ENCODE peak calls at places on chromosome 1, in eight cellular contexts. One of them, this sample, is unnamed.

GRCh38 chr1:26072305-26072704 is 4.9 kb upstream of the TRIM63 start:
- DNase-seq in PC-3: no peak
- DNase-seq in mesendoderm: no peak
- DNase-seq in pancreas: peak; percentile 88
- DNase-seq in aorta: no peak
- DNase-seq in heart left ventricle: peak; percentile 67
- DNase-seq in MM.1S: no peak
- DNase-seq in mammary epithelial cell: no peak
- DNase-seq in this sample: no peak

GRCh38 chr1:5684791-5685190 is 307.4 kb downstream of the NPHP4 start:
- DNase-seq in heart left ventricle: no peak
- DNase-seq in aorta: peak; percentile 56
- DNase-seq in PC-3: no peak
- DNase-seq in mesendoderm: no peak
- DNase-seq in mammary epithelial cell: no peak
- DNase-seq in pancreas: no peak
- DNase-seq in MM.1S: no peak
- DNase-seq in this sample: no peak

GRCh38 chr1:247487057-247487456 is 29.2 kb upstream of the OR2B11 start:
- DNase-seq in heart left ventricle: no peak
- DNase-seq in mesendoderm: peak; percentile 72
- DNase-seq in MM.1S: peak; percentile 69
- DNase-seq in pancreas: no peak
- DNase-seq in aorta: no peak
- DNase-seq in mammary epithelial cell: peak; percentile 35
- DNase-seq in PC-3: peak; percentile 91
- DNase-seq in this sample: peak; percentile 63

GRCh38 chr1:99544328-99544727 is 101.6 kb upstream of the PALMD start:
- DNase-seq in mesendoderm: no peak
- DNase-seq in mammary epithelial cell: peak; percentile 92
- DNase-seq in heart left ventricle: no peak
- DNase-seq in PC-3: peak; percentile 72
- DNase-seq in aorta: no peak
- DNase-seq in pancreas: no peak
- DNase-seq in MM.1S: no peak
- DNase-seq in this sample: no peak

GRCh38 chr1:222114536-222115156 is 372.8 kb upstream of the DUSP10 start:
- DNase-seq in heart left ventricle: no peak
- DNase-seq in PC-3: peak; percentile 52
- DNase-seq in mammary epithelial cell: no peak
- DNase-seq in mesendoderm: no peak
- DNase-seq in aorta: no peak
- DNase-seq in pancreas: no peak
- DNase-seq in MM.1S: no peak
- DNase-seq in this sample: no peak

GRCh38 chr1:40315239-40315794 is 1.8 kb downstream of the COL9A2 start:
- DNase-seq in MM.1S: peak; percentile 89
- DNase-seq in aorta: peak; percentile 95
- DNase-seq in mesendoderm: peak; percentile 95
- DNase-seq in heart left ventricle: peak; percentile 80
- DNase-seq in mammary epithelial cell: peak; percentile 80
- DNase-seq in pancreas: peak; percentile 65
- DNase-seq in PC-3: peak; percentile 68
- DNase-seq in this sample: peak; percentile 83

GRCh38 chr1:224450956-224451350 is 16.4 kb upstream of the WDR26 start:
- DNase-seq in MM.1S: no peak
- DNase-seq in pancreas: no peak
- DNase-seq in mammary epithelial cell: peak; percentile 86
- DNase-seq in mesendoderm: no peak
- DNase-seq in heart left ventricle: no peak
- DNase-seq in aorta: no peak
- DNase-seq in PC-3: peak; percentile 26
- DNase-seq in this sample: no peak

GRCh38 chr1:206784471-206784903 is 12.2 kb upstream of the IL10 start:
- DNase-seq in heart left ventricle: no peak
- DNase-seq in PC-3: no peak
- DNase-seq in aorta: no peak
- DNase-seq in mesendoderm: no peak
- DNase-seq in mammary epithelial cell: no peak
- DNase-seq in pancreas: no peak
- DNase-seq in MM.1S: peak; percentile 97
- DNase-seq in this sample: no peak

GRCh38 chr1:94892604-94893280 is 34.2 kb downstream of the CNN3 start:
- DNase-seq in mammary epithelial cell: no peak
- DNase-seq in PC-3: no peak
- DNase-seq in MM.1S: no peak
- DNase-seq in mesendoderm: no peak
- DNase-seq in aorta: no peak
- DNase-seq in heart left ventricle: no peak
- DNase-seq in pancreas: no peak
- DNase-seq in this sample: no peak

GRCh38 chr1:243413431-243414151 is 157.8 kb downstream of the SDCCAG8 start:
- DNase-seq in aorta: no peak
- DNase-seq in mammary epithelial cell: no peak
- DNase-seq in mesendoderm: peak; percentile 41
- DNase-seq in heart left ventricle: no peak
- DNase-seq in MM.1S: peak; percentile 17
- DNase-seq in pancreas: no peak
- DNase-seq in PC-3: no peak
- DNase-seq in this sample: no peak

GRCh38 chr1:159916240-159917051 is 8.9 kb downstream of the TAGLN2 start:
- DNase-seq in mesendoderm: peak; percentile 100
- DNase-seq in mammary epithelial cell: peak; percentile 43
- DNase-seq in heart left ventricle: no peak
- DNase-seq in aorta: peak; percentile 71
- DNase-seq in pancreas: peak; percentile 52
- DNase-seq in MM.1S: no peak
- DNase-seq in PC-3: peak; percentile 97
- DNase-seq in this sample: no peak

GRCh38 chr1:13513885-13514546 is at the start of gene LRRC38:
- DNase-seq in MM.1S: peak; percentile 56
- DNase-seq in PC-3: peak; percentile 18
- DNase-seq in heart left ventricle: no peak
- DNase-seq in pancreas: no peak
- DNase-seq in mesendoderm: peak; percentile 56
- DNase-seq in mammary epithelial cell: no peak
- DNase-seq in aorta: no peak
- DNase-seq in this sample: no peak

GRCh38 chr1:230787471-230787870 is 40.3 kb downstream of the CAPN9 start:
- DNase-seq in mesendoderm: no peak
- DNase-seq in pancreas: no peak
- DNase-seq in mammary epithelial cell: no peak
- DNase-seq in MM.1S: no peak
- DNase-seq in heart left ventricle: no peak
- DNase-seq in aorta: no peak
- DNase-seq in PC-3: no peak
- DNase-seq in this sample: no peak

GRCh38 chr1:230792691-230793462 is 45.7 kb downstream of the CAPN9 start:
- DNase-seq in heart left ventricle: no peak
- DNase-seq in MM.1S: no peak
- DNase-seq in PC-3: peak; percentile 50
- DNase-seq in mesendoderm: peak; percentile 13
- DNase-seq in mammary epithelial cell: no peak
- DNase-seq in pancreas: no peak
- DNase-seq in aorta: no peak
- DNase-seq in this sample: no peak

GRCh38 chr1:230788561-230789275 is 41.5 kb downstream of the CAPN9 start:
- DNase-seq in mesendoderm: no peak
- DNase-seq in mammary epithelial cell: no peak
- DNase-seq in pancreas: no peak
- DNase-seq in aorta: no peak
- DNase-seq in heart left ventricle: no peak
- DNase-seq in MM.1S: no peak
- DNase-seq in PC-3: no peak
- DNase-seq in this sample: no peak

GRCh38 chr1:230791986-230792564 is 44.9 kb downstream of the CAPN9 start:
- DNase-seq in PC-3: no peak
- DNase-seq in pancreas: no peak
- DNase-seq in aorta: no peak
- DNase-seq in mesendoderm: no peak
- DNase-seq in mammary epithelial cell: no peak
- DNase-seq in heart left ventricle: no peak
- DNase-seq in MM.1S: no peak
- DNase-seq in this sample: no peak

DNA sequence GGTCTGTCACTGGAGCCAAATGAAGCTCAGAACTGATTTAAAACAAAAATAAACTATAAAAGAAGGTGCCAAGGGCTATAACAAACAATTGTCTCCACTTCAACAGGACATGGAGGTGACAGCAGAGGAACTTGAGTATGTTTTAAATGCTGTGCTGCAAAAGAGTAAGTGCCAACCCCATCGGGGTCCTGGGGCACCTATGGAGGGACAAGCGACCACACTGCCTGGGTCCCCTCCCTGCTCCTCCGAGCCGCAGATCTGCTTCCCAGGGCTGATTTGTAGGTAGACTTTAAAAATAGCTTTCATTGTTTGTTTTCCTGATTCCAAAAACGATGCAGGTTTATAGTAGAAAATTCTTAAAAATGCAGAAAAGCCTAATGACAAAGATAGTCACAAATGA is 42.8 kb downstream of the CAPN9 start:
- DNase-seq in aorta: no peak
- DNase-seq in mammary epithelial cell: no peak
- DNase-seq in MM.1S: no peak
- DNase-seq in heart left ventricle: no peak
- DNase-seq in PC-3: no peak
- DNase-seq in pancreas: no peak
- DNase-seq in mesendoderm: no peak
- DNase-seq in this sample: no peak
- H3K27me3 ChIP-seq in aorta: no peaks in the 10 kb centered on the region
- H3K27me3 ChIP-seq in mammary epithelial cell: no peaks in the 10 kb centered on the region
- H3K27me3 ChIP-seq in MM.1S: no peaks in the 10 kb centered on the region
- H3K27me3 ChIP-seq in heart left ventricle: no peaks in the 10 kb centered on the region
- H3K27me3 ChIP-seq in PC-3: peaks cover 28% of the 10 kb centered on the region
- H3K27me3 ChIP-seq in pancreas: no peaks in the 10 kb centered on the region
- H3K27me3 ChIP-seq in mesendoderm: peaks cover 2% of the 10 kb centered on the region
- H3K27me3 ChIP-seq in this sample: no peaks in the 10 kb centered on the region

DNA sequence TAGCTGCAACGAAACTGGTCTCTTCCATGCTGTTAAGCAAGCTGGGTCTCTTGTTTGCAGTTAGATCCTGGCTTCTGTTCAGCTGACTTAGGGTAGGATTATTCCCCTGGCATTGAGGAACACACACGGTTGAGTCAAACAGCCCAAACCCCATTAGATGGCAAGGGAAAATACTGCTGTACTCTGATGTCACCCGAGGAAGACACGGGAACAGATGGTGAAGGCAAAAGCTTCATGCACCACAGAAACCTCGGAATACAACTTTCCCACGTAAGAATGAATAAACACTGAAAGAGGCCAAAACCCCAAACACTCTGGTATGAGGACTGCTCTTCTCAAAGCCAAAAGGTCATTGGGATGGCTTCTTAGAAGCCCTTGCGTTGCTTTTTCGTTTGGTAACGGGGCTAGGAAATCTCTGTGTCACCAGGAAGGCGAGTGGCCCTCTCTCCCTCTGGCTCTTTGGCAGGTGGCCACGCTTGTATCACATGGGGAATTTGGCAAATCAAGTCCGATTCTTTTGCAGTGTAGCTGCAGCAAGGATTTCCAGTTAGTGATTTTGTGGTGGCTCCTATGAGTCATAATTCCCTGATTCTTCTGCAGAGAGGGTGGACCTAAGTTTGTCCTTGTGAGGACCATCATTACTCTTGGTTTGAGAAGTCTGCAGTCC is 16.7 kb upstream of the LYST start:
- DNase-seq in PC-3: peak; percentile 88
- DNase-seq in heart left ventricle: peak; percentile 87
- DNase-seq in mesendoderm: no peak
- DNase-seq in pancreas: peak; percentile 72
- DNase-seq in MM.1S: no peak
- DNase-seq in mammary epithelial cell: peak; percentile 83
- DNase-seq in aorta: peak; percentile 95
- DNase-seq in this sample: peak; percentile 47
- H3K4me3 ChIP-seq in PC-3: peak overlapping the region; percentile 4
- H3K4me3 ChIP-seq in heart left ventricle: peak overlapping the region; percentile 36
- H3K4me3 ChIP-seq in mesendoderm: no peak overlapping the region
- H3K4me3 ChIP-seq in pancreas: no peak overlapping the region
- H3K4me3 ChIP-seq in MM.1S: no peak overlapping the region
- H3K4me3 ChIP-seq in mammary epithelial cell: no peak overlapping the region
- H3K4me3 ChIP-seq in aorta: peak overlapping the region; percentile 11
- H3K4me3 ChIP-seq in this sample: no peak overlapping the region

DNA sequence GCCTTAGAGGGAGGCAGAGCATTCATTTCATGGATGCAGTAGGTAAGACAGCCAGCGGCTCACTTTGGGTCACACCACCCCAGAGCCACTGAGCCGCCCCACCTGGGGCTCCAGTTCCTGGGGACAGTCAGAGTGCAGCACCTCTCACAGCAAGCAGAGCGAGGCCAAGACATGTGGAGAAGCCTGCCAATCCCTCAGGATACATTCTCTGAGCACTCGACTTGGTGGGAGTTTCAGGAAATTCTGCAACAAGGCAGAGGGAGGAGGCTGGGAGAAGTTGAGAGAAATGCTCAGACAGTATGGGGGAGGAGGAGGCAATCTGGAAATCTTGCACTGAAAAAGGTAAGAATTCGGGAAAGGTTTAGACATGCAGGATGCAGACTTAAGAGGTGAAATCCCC is 60.8 kb upstream of the WLS start:
- DNase-seq in PC-3: no peak
- DNase-seq in mammary epithelial cell: no peak
- DNase-seq in pancreas: no peak
- DNase-seq in mesendoderm: peak; percentile 81
- DNase-seq in MM.1S: no peak
- DNase-seq in aorta: no peak
- DNase-seq in heart left ventricle: no peak
- DNase-seq in this sample: no peak
- H3K4me1 ChIP-seq in PC-3: no peaks in the 10 kb centered on the region
- H3K4me1 ChIP-seq in mammary epithelial cell: no peaks in the 10 kb centered on the region
- H3K4me1 ChIP-seq in pancreas: peaks cover 9% of the 10 kb centered on the region
- H3K4me1 ChIP-seq in mesendoderm: peaks cover 24% of the 10 kb centered on the region
- H3K4me1 ChIP-seq in MM.1S: peaks cover 14% of the 10 kb centered on the region
- H3K4me1 ChIP-seq in aorta: no peaks in the 10 kb centered on the region
- H3K4me1 ChIP-seq in heart left ventricle: peaks cover 23% of the 10 kb centered on the region
- H3K4me1 ChIP-seq in this sample: no peaks in the 10 kb centered on the region

GRCh38 chr1:197922070-197922390 is 4.9 kb downstream of the LHX9 start:
- DNase-seq in pancreas: no peak
- DNase-seq in heart left ventricle: no peak
- DNase-seq in aorta: no peak
- DNase-seq in mammary epithelial cell: no peak
- DNase-seq in PC-3: no peak
- DNase-seq in mesendoderm: no peak
- DNase-seq in MM.1S: no peak
- DNase-seq in this sample: no peak

GRCh38 chr1:197921235-197922069 is 4.3 kb downstream of the LHX9 start:
- DNase-seq in aorta: peak; percentile 63
- DNase-seq in MM.1S: no peak
- DNase-seq in PC-3: no peak
- DNase-seq in mesendoderm: peak; percentile 53
- DNase-seq in heart left ventricle: no peak
- DNase-seq in pancreas: no peak
- DNase-seq in mammary epithelial cell: no peak
- DNase-seq in this sample: peak; percentile 64

GRCh38 chr1:197918815-197919522 is 1.8 kb downstream of the LHX9 start:
- DNase-seq in MM.1S: no peak
- DNase-seq in heart left ventricle: no peak
- DNase-seq in aorta: no peak
- DNase-seq in mammary epithelial cell: no peak
- DNase-seq in PC-3: no peak
- DNase-seq in mesendoderm: no peak
- DNase-seq in pancreas: no peak
- DNase-seq in this sample: no peak

GRCh38 chr1:197919523-197920301 is 2.5 kb downstream of the LHX9 start:
- DNase-seq in aorta: no peak
- DNase-seq in MM.1S: no peak
- DNase-seq in mesendoderm: no peak
- DNase-seq in heart left ventricle: no peak
- DNase-seq in PC-3: no peak
- DNase-seq in mammary epithelial cell: no peak
- DNase-seq in pancreas: no peak
- DNase-seq in this sample: no peak

GRCh38 chr1:197920345-197921117 is 3.4 kb downstream of the LHX9 start:
- DNase-seq in pancreas: no peak
- DNase-seq in MM.1S: no peak
- DNase-seq in aorta: no peak
- DNase-seq in mesendoderm: no peak
- DNase-seq in mammary epithelial cell: no peak
- DNase-seq in PC-3: no peak
- DNase-seq in heart left ventricle: no peak
- DNase-seq in this sample: no peak
- H3K27me3 ChIP-seq in pancreas: peaks cover 18% of the 10 kb centered on the region
- H3K27me3 ChIP-seq in MM.1S: peaks cover 44% of the 10 kb centered on the region
- H3K27me3 ChIP-seq in aorta: peaks cover 3% of the 10 kb centered on the region
- H3K27me3 ChIP-seq in mesendoderm: peaks cover 69% of the 10 kb centered on the region
- H3K27me3 ChIP-seq in mammary epithelial cell: peaks cover 52% of the 10 kb centered on the region
- H3K27me3 ChIP-seq in PC-3: no peaks in the 10 kb centered on the region
- H3K27me3 ChIP-seq in heart left ventricle: peaks cover 85% of the 10 kb centered on the region
- H3K27me3 ChIP-seq in this sample: no peaks in the 10 kb centered on the region

This sample was measured in Peyer's patch.